ENCODE peak calls at places on chromosome 6, in eight cellular contexts. One of them, this sample, is unnamed.

GRCh38 chr6:134517145-134517658 is 199.3 kb upstream of the SGK1 start:
- DNase-seq in foreskin fibroblast: peak; percentile 86
- DNase-seq in naive thymus-derived CD4-positive, alpha-beta T cell: no peak
- DNase-seq in lung: peak; percentile 85
- DNase-seq in GM12865: no peak
- DNase-seq in fibroblast of villous mesenchyme: peak; percentile 84
- DNase-seq in upper lobe of right lung: peak; percentile 89
- DNase-seq in lower lobe of right lung: peak; percentile 87
- DNase-seq in this sample: peak; percentile 90

GRCh38 chr6:113082691-113083090 is 735.6 kb downstream of the RFPL4B start:
- DNase-seq in fibroblast of villous mesenchyme: peak; percentile 50
- DNase-seq in lung: no peak
- DNase-seq in naive thymus-derived CD4-positive, alpha-beta T cell: no peak
- DNase-seq in foreskin fibroblast: peak; percentile 46
- DNase-seq in GM12865: no peak
- DNase-seq in lower lobe of right lung: no peak
- DNase-seq in upper lobe of right lung: no peak
- DNase-seq in this sample: no peak

GRCh38 chr6:83270971-83271714 is 78.0 kb downstream of the RWDD2A start:
- DNase-seq in naive thymus-derived CD4-positive, alpha-beta T cell: no peak
- DNase-seq in lower lobe of right lung: no peak
- DNase-seq in lung: no peak
- DNase-seq in upper lobe of right lung: no peak
- DNase-seq in fibroblast of villous mesenchyme: peak; percentile 87
- DNase-seq in GM12865: no peak
- DNase-seq in foreskin fibroblast: peak; percentile 70
- DNase-seq in this sample: no peak

GRCh38 chr6:34451192-34451591 is 14.7 kb upstream of the PACSIN1 start:
- DNase-seq in fibroblast of villous mesenchyme: no peak
- DNase-seq in GM12865: no peak
- DNase-seq in foreskin fibroblast: no peak
- DNase-seq in upper lobe of right lung: no peak
- DNase-seq in lower lobe of right lung: no peak
- DNase-seq in naive thymus-derived CD4-positive, alpha-beta T cell: no peak
- DNase-seq in lung: no peak
- DNase-seq in this sample: no peak

GRCh38 chr6:107569456-107569855 is 79.5 kb downstream of the SOBP start:
- DNase-seq in upper lobe of right lung: no peak
- DNase-seq in lung: no peak
- DNase-seq in lower lobe of right lung: no peak
- DNase-seq in fibroblast of villous mesenchyme: no peak
- DNase-seq in naive thymus-derived CD4-positive, alpha-beta T cell: no peak
- DNase-seq in GM12865: no peak
- DNase-seq in foreskin fibroblast: no peak
- DNase-seq in this sample: no peak

GRCh38 chr6:47736083-47736700 is 37.8 kb downstream of the ADGRF4 start:
- DNase-seq in fibroblast of villous mesenchyme: no peak
- DNase-seq in GM12865: no peak
- DNase-seq in naive thymus-derived CD4-positive, alpha-beta T cell: no peak
- DNase-seq in upper lobe of right lung: no peak
- DNase-seq in lung: no peak
- DNase-seq in foreskin fibroblast: no peak
- DNase-seq in lower lobe of right lung: no peak
- DNase-seq in this sample: no peak

GRCh38 chr6:141677598-141678211 is 455.0 kb upstream of the GJE1 start:
- DNase-seq in upper lobe of right lung: no peak
- DNase-seq in fibroblast of villous mesenchyme: peak; percentile 56
- DNase-seq in GM12865: peak; percentile 38
- DNase-seq in lower lobe of right lung: no peak
- DNase-seq in naive thymus-derived CD4-positive, alpha-beta T cell: no peak
- DNase-seq in lung: no peak
- DNase-seq in foreskin fibroblast: peak; percentile 23
- DNase-seq in this sample: no peak

GRCh38 chr6:31446481-31446880 is 43.1 kb downstream of the MICA start:
- DNase-seq in naive thymus-derived CD4-positive, alpha-beta T cell: no peak
- DNase-seq in fibroblast of villous mesenchyme: no peak
- DNase-seq in GM12865: no peak
- DNase-seq in lung: no peak
- DNase-seq in upper lobe of right lung: no peak
- DNase-seq in foreskin fibroblast: no peak
- DNase-seq in lower lobe of right lung: no peak
- DNase-seq in this sample: no peak

GRCh38 chr6:84556541-84557335 is 207.7 kb downstream of the TBX18 start:
- DNase-seq in naive thymus-derived CD4-positive, alpha-beta T cell: no peak
- DNase-seq in GM12865: no peak
- DNase-seq in lower lobe of right lung: no peak
- DNase-seq in lung: no peak
- DNase-seq in foreskin fibroblast: no peak
- DNase-seq in fibroblast of villous mesenchyme: no peak
- DNase-seq in upper lobe of right lung: no peak
- DNase-seq in this sample: no peak

GRCh38 chr6:40440083-40440482 is 147.1 kb downstream of the LRFN2 start:
- DNase-seq in lower lobe of right lung: no peak
- DNase-seq in foreskin fibroblast: no peak
- DNase-seq in upper lobe of right lung: no peak
- DNase-seq in lung: no peak
- DNase-seq in fibroblast of villous mesenchyme: no peak
- DNase-seq in naive thymus-derived CD4-positive, alpha-beta T cell: no peak
- DNase-seq in GM12865: no peak
- DNase-seq in this sample: no peak

GRCh38 chr6:159071843-159072769 is 27.3 kb upstream of the TAGAP start:
- DNase-seq in fibroblast of villous mesenchyme: no peak
- DNase-seq in naive thymus-derived CD4-positive, alpha-beta T cell: no peak
- DNase-seq in upper lobe of right lung: no peak
- DNase-seq in foreskin fibroblast: no peak
- DNase-seq in GM12865: no peak
- DNase-seq in lung: no peak
- DNase-seq in lower lobe of right lung: no peak
- DNase-seq in this sample: no peak

GRCh38 chr6:98657764-98658163 is 176.6 kb upstream of the POU3F2 start:
- DNase-seq in lung: no peak
- DNase-seq in GM12865: peak; percentile 16
- DNase-seq in naive thymus-derived CD4-positive, alpha-beta T cell: no peak
- DNase-seq in upper lobe of right lung: peak; percentile 58
- DNase-seq in foreskin fibroblast: peak; percentile 1
- DNase-seq in fibroblast of villous mesenchyme: peak; percentile 33
- DNase-seq in lower lobe of right lung: peak; percentile 45
- DNase-seq in this sample: peak; percentile 29

GRCh38 chr6:4772750-4773149 is 3.5 kb upstream of the CDYL start:
- DNase-seq in GM12865: no peak
- DNase-seq in foreskin fibroblast: no peak
- DNase-seq in fibroblast of villous mesenchyme: no peak
- DNase-seq in upper lobe of right lung: no peak
- DNase-seq in lower lobe of right lung: no peak
- DNase-seq in lung: no peak
- DNase-seq in naive thymus-derived CD4-positive, alpha-beta T cell: no peak
- DNase-seq in this sample: no peak

DNA sequence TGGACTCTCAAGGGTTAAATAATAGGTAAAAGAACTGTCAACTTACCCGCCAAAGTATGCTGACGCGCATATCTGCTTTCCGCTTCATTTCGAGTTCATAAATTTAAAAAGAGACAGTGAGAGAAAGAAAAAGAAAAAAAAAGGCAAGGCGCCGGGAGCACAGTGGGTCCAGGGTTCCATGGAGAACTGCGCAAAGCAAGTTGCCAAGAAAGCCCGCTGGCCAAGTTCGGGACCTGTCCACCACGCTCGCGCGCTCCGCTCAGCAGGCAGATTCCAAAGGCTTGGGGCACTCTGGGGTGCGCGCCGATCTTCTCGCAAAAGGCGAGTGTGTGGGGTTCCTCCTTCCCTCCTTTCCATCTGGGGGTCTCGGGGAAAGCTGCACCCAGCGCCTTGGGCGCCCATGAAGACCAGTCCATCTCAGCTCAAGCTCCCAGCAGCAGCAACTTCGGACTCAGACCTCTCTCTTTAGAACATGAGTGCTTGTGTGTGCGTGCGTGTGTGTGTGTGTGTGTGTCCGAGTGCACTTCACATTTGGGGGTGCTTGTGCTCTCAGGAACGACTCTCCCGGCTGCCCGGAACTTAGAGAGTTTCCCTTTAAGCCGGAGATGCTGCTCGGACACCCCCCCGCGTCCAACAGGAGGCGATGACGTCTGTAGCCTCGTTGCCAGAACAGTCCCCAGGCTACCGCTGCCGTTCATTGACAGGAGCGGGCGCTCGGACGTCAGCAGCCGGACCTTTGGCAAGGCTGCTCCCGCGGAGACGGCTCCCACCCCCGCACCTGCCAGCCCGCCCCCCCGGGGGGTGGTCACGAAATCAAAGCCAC is 180.0 kb downstream of the TBXT start:
- DNase-seq in naive thymus-derived CD4-positive, alpha-beta T cell: no peak
- DNase-seq in fibroblast of villous mesenchyme: peak; percentile 94
- DNase-seq in upper lobe of right lung: no peak
- DNase-seq in lower lobe of right lung: no peak
- DNase-seq in foreskin fibroblast: no peak
- DNase-seq in lung: no peak
- DNase-seq in GM12865: no peak
- DNase-seq in this sample: peak; percentile 69
- H3K4me3 ChIP-seq in naive thymus-derived CD4-positive, alpha-beta T cell: no peak overlapping the region
- H3K4me3 ChIP-seq in fibroblast of villous mesenchyme: peak overlapping the region; percentile 65
- H3K4me3 ChIP-seq in upper lobe of right lung: no peak overlapping the region
- H3K4me3 ChIP-seq in lower lobe of right lung: peak overlapping the region; percentile 29
- H3K4me3 ChIP-seq in foreskin fibroblast: peak overlapping the region; percentile 39
- H3K4me3 ChIP-seq in lung: no peak overlapping the region
- H3K4me3 ChIP-seq in GM12865: no peak overlapping the region
- H3K4me3 ChIP-seq in this sample: no peak overlapping the region

DNA sequence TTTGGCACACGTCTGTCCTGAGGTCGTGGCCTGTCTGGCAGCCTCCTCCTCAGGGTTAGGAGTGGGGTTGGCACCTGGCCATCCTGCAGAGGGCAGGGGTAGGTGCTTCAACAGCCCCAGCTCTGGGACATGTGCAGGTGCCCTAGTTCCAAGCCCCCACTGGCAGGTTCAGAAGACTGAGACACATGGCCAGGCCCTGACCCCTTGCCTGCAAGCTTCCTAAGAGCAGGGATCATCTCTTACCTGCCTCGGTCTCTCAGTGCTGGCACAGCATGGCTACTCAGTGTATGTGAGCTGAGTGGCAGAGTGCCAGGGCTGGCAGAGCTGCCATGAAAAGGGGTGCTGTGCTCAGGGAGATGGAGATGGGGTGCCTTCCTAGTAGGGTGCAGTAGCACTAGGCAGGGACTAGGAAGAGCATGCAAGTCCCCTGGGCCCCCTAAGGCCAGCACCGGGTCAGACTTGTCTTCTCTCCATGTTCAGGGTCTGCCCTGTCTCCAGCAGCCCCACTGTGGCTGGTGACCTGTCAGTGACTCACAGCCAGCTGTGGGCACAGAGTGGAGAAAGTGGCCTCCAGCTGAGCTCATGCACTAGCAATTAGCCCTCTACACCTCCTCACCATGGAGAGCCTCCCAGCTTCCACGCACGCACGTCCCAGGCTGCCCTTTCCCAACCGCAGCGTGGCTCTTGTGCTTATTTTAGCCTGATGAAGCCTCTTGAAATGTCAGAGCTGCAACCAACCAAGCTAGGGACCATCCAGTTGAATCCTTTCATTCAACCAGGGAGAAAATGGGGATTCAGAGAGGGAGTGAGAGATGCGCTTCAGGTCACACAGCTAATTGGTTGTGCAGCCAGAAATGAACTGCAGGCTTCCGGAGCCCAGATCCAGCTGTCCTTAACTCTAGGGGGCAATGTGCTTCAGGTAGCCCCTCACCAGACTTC is 116.6 kb downstream of the MRPL14 start:
- DNase-seq in fibroblast of villous mesenchyme: peak; percentile 93
- DNase-seq in upper lobe of right lung: peak; percentile 63
- DNase-seq in foreskin fibroblast: peak; percentile 99
- DNase-seq in lower lobe of right lung: no peak
- DNase-seq in lung: no peak
- DNase-seq in GM12865: no peak
- DNase-seq in naive thymus-derived CD4-positive, alpha-beta T cell: no peak
- DNase-seq in this sample: peak; percentile 24
- H3K4me3 ChIP-seq in fibroblast of villous mesenchyme: no peak overlapping the region
- H3K4me3 ChIP-seq in upper lobe of right lung: no peak overlapping the region
- H3K4me3 ChIP-seq in foreskin fibroblast: no peak overlapping the region
- H3K4me3 ChIP-seq in lower lobe of right lung: no peak overlapping the region
- H3K4me3 ChIP-seq in lung: no peak overlapping the region
- H3K4me3 ChIP-seq in GM12865: no peak overlapping the region
- H3K4me3 ChIP-seq in naive thymus-derived CD4-positive, alpha-beta T cell: no peak overlapping the region
- H3K4me3 ChIP-seq in this sample: no peak overlapping the region

GRCh38 chr6:10875026-10875425 is 6.8 kb downstream of the GCM2 start:
- DNase-seq in GM12865: no peak
- DNase-seq in lower lobe of right lung: no peak
- DNase-seq in fibroblast of villous mesenchyme: no peak
- DNase-seq in lung: no peak
- DNase-seq in foreskin fibroblast: no peak
- DNase-seq in naive thymus-derived CD4-positive, alpha-beta T cell: no peak
- DNase-seq in upper lobe of right lung: no peak
- DNase-seq in this sample: no peak

GRCh38 chr6:10873374-10873773 is 8.5 kb downstream of the GCM2 start:
- DNase-seq in upper lobe of right lung: no peak
- DNase-seq in foreskin fibroblast: no peak
- DNase-seq in GM12865: no peak
- DNase-seq in naive thymus-derived CD4-positive, alpha-beta T cell: no peak
- DNase-seq in lower lobe of right lung: no peak
- DNase-seq in fibroblast of villous mesenchyme: no peak
- DNase-seq in lung: no peak
- DNase-seq in this sample: no peak

GRCh38 chr6:10874207-10874606 is 7.6 kb downstream of the GCM2 start:
- DNase-seq in lung: no peak
- DNase-seq in lower lobe of right lung: no peak
- DNase-seq in fibroblast of villous mesenchyme: no peak
- DNase-seq in naive thymus-derived CD4-positive, alpha-beta T cell: no peak
- DNase-seq in GM12865: no peak
- DNase-seq in upper lobe of right lung: no peak
- DNase-seq in foreskin fibroblast: no peak
- DNase-seq in this sample: no peak

GRCh38 chr6:10880366-10880765 is 1.5 kb downstream of the GCM2 start:
- DNase-seq in upper lobe of right lung: no peak
- DNase-seq in foreskin fibroblast: no peak
- DNase-seq in lower lobe of right lung: no peak
- DNase-seq in lung: no peak
- DNase-seq in fibroblast of villous mesenchyme: no peak
- DNase-seq in GM12865: no peak
- DNase-seq in naive thymus-derived CD4-positive, alpha-beta T cell: no peak
- DNase-seq in this sample: no peak

DNA sequence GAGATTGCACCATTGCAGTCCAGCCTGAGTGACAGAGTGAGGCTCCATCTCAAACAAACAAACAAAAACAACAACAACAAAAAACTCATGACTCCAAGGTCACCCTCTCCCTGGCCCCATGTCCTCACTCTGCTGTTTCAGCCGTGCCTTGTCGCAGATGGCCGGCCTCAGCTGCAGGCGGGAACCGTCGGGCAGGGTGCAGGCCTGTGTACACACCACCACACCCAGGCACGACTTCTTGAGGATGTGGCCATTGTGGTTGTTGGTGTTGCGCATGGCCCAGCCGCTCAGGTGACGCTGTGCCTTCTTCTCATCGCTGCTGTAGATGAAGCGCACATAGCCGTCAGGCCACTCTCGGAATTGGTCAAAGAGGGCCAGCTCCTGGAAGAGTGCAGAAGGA is 4.8 kb downstream of the GCM2 start:
- DNase-seq in foreskin fibroblast: no peak
- DNase-seq in naive thymus-derived CD4-positive, alpha-beta T cell: no peak
- DNase-seq in fibroblast of villous mesenchyme: no peak
- DNase-seq in GM12865: no peak
- DNase-seq in lung: no peak
- DNase-seq in lower lobe of right lung: no peak
- DNase-seq in upper lobe of right lung: no peak
- DNase-seq in this sample: no peak
- H3K4me3 ChIP-seq in foreskin fibroblast: no peak overlapping the region
- H3K4me3 ChIP-seq in naive thymus-derived CD4-positive, alpha-beta T cell: no peak overlapping the region
- H3K4me3 ChIP-seq in fibroblast of villous mesenchyme: no peak overlapping the region
- H3K4me3 ChIP-seq in GM12865: no peak overlapping the region
- H3K4me3 ChIP-seq in lung: no peak overlapping the region
- H3K4me3 ChIP-seq in lower lobe of right lung: no peak overlapping the region
- H3K4me3 ChIP-seq in upper lobe of right lung: no peak overlapping the region
- H3K4me3 ChIP-seq in this sample: no peak overlapping the region

GRCh38 chr6:149362289-149362688 is 37.8 kb upstream of the SUMO4 start:
- DNase-seq in upper lobe of right lung: no peak
- DNase-seq in lower lobe of right lung: no peak
- DNase-seq in fibroblast of villous mesenchyme: no peak
- DNase-seq in naive thymus-derived CD4-positive, alpha-beta T cell: no peak
- DNase-seq in lung: no peak
- DNase-seq in foreskin fibroblast: no peak
- DNase-seq in GM12865: no peak
- DNase-seq in this sample: no peak
- H3K4me3 ChIP-seq in upper lobe of right lung: no peak overlapping the region
- H3K4me3 ChIP-seq in lower lobe of right lung: no peak overlapping the region
- H3K4me3 ChIP-seq in fibroblast of villous mesenchyme: no peak overlapping the region
- H3K4me3 ChIP-seq in naive thymus-derived CD4-positive, alpha-beta T cell: no peak overlapping the region
- H3K4me3 ChIP-seq in lung: no peak overlapping the region
- H3K4me3 ChIP-seq in foreskin fibroblast: no peak overlapping the region
- H3K4me3 ChIP-seq in GM12865: no peak overlapping the region
- H3K4me3 ChIP-seq in this sample: no peak overlapping the region